ENCODE peak calls at places on chromosomes 6 and 20, in four cellular contexts. D is fibroblast of the aortic adventitia, X is cardiac fibroblast, C is thyroid gland. F is an unnamed sample.

GRCh38 chr6:111871725-111872520 is 1.3 kb downstream of the FYN start:
- DNase-seq in D (peak), X (peak), C (peak), F (peak)

GRCh38 chr6:116218866-116219265 is 35.0 kb downstream of the TSPYL4 start:
- DNase-seq in D (no peak), X (peak), C (no peak), F (no peak)

GRCh38 chr6:24982231-24982630 is 46.5 kb upstream of the RIPOR2 start:
- DNase-seq in D (peak), X (peak), C (no peak), F (no peak)

GRCh38 chr20:59825944-59826759 is 107.3 kb downstream of the SYCP2 start:
- DNase-seq in D (no peak), X (no peak), C (peak), F (no peak)

GRCh38 chr20:21147593-21147992 is 21.7 kb downstream of the KIZ start:
- DNase-seq in D (no peak), X (peak), C (no peak), F (no peak)

GRCh38 chr20:50073500-50073899 is 39.5 kb downstream of the UBE2V1 start:
- DNase-seq in D (no peak), X (no peak), C (no peak), F (no peak)

GRCh38 chr6:14453712-14454466 is 336.3 kb downstream of the CD83 start:
- DNase-seq in D (no peak), X (no peak), C (no peak), F (no peak)

GRCh38 chr6:157456524-157456829 is 75.5 kb downstream of the ZDHHC14 start:
- DNase-seq in D (no peak), X (no peak), C (no peak), F (peak)

GRCh38 chr6:148328876-148329567 is 13.6 kb upstream of the SASH1 start:
- DNase-seq in D (no peak), X (no peak), C (no peak), F (no peak)
- TF ChIP-seq CTCF in D (no peak), X (no peak), C (no peak), F (no peak)

DNA sequence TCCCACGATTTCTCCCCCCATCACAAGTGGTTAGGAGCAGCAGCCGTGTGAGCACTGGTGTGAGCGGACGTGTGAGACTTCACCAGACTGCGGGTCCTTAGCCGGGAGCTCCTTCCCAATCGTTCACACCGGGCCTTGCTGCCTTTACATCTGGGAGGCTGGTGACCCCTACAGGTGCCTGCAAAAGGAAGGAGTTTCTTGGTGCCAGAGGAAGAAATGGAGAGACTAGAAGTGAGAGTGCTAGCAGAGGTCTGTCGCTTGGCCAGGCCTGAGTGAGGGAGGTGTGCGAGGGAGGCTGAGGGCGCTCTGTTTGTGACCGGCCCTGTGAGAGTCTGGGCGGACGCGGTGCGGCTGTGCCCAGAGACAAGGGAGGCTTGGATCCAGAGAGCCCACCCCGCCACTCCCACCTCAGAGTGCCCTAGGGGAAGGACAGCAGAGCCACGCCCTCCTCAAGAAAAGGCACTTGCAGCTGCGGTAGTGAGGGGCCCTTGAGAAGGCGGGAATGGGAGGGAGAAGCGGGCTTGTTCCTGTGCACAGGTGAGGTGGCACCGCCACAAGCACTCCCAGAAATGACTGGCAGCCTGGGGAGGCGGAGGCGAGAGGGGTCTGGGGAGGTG is 10.0 kb upstream of the ARMC2 start:
- DNase-seq in D (peak), X (no peak), C (peak), F (no peak)
- H3K4me3 ChIP-seq in D (no peak), X (no peak), C (no peak), F (no peak)

GRCh38 chr6:63804381-63804956 is 168.9 kb downstream of the PHF3 start:
- DNase-seq in D (peak), X (peak), C (no peak), F (no peak)

GRCh38 chr6:63803371-63803770 is 167.8 kb downstream of the PHF3 start:
- DNase-seq in D (no peak), X (no peak), C (no peak), F (no peak)

GRCh38 chr6:63805345-63805744 is 169.7 kb downstream of the PHF3 start:
- DNase-seq in D (no peak), X (no peak), C (no peak), F (no peak)

GRCh38 chr6:63799813-63800212 is 164.2 kb downstream of the PHF3 start:
- DNase-seq in D (no peak), X (no peak), C (no peak), F (no peak)

DNA sequence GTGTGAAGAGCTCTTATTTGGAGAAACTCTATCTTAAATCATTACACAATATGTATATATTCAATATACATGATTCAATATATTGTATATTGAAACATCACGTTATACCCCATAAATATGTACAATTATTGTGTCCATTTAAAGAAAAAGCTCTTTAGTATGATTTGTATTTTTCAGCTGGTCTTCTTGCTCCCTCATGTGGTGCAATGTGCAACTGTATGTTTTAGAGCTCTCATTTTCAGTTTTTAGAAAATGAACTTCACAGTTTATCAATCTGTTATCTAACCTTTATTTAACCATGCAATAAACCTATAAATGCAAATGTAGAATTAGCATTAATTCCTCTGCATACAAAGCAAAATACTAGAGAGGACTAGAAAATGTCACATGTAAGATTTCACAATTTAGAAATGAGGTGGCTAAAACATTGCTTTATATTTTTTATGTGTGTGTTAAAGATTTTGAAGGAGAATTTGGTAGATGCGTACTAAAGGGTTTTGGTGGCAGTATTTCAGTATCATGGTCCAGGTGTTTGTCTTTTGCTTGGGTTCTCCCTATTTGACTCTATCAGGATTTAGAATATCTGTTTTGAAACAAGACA is 167.1 kb downstream of the PHF3 start:
- DNase-seq in D (peak), X (peak), C (no peak), F (peak)
- TF ChIP-seq CTCF in D (peak), X (peak), C (peak), F (peak)

DNA sequence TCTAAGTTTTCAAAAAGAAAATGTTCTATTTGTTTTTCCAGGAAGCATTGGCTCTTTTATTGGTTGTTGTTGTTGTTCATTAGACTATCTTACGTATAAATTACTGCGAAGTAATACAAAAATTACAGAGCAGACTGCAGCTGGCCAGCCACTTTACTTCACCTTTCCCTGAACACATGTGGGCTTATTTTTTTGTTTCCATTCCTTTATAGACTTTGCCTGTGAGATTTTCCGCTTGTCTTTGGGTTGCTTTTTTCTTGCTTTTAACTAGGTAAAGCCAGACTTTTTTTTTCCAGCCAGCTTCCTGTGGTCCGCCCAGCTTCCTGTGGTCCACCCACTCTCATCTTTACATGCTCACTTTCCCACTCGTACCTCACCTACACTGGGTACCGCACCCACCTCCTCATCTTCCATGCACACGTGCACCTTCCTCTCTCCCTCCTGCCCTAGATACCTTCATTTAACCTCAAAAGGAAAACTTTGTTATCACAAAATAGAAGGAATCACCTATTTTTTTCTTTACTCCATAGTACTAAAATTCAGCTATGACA is 79.0 kb downstream of the IPCEF1 start:
- DNase-seq in D (no peak), X (no peak), C (no peak), F (no peak)
- H3K4me3 ChIP-seq in D (no peak), X (no peak), C (no peak), F (no peak)

GRCh38 chr6:135438907-135439535 is 58.5 kb downstream of the AHI1 start:
- DNase-seq in D (peak), X (peak), C (no peak), F (peak)
- TF ChIP-seq CTCF in D (peak), X (peak), C (no peak), F (peak)

DNA sequence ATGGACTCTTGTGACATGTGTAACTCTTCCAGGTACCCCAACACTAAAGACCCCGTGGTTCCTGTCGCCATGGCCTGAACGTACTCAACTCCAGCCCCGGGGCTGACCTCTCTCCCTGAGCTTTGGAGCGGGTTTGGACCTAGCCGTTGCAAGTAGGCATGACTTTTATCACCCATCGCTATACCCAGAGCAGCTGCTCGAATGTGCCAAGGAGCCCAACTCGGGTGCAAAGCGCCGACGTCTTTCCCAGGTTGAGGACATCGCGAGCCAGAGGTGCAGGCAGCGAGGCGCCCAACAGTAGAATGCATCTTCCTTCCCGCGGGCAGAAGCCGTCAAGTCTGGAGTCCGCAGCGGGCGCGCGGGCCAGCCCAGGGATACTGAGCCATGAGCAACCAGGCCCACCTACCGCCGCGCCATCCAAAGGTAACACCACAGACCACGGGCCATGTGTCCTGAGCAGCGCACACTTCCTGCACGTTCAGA is 5.7 kb upstream of the LAMP5 start:
- DNase-seq in D (no peak), X (no peak), C (no peak), F (no peak)
- H3K4me3 ChIP-seq in D (no peak), X (no peak), C (no peak), F (peak)

GRCh38 chr6:54236984-54237383 is 71.3 kb upstream of the TINAG start:
- DNase-seq in D (no peak), X (no peak), C (no peak), F (no peak)
- TF ChIP-seq CTCF in D (no peak), X (no peak), C (no peak), F (no peak)

GRCh38 chr6:166704171-166704570 is 77.1 kb upstream of the RPS6KA2 start:
- DNase-seq in D (no peak), X (no peak), C (no peak), F (no peak)

GRCh38 chr6:166707045-166707444 is 80.0 kb upstream of the RPS6KA2 start:
- DNase-seq in D (peak), X (peak), C (peak), F (peak)

GRCh38 chr6:166710084-166710483 is 83.0 kb upstream of the RPS6KA2 start:
- DNase-seq in D (no peak), X (peak), C (no peak), F (no peak)

GRCh38 chr6:166708466-166708865 is 81.4 kb upstream of the RPS6KA2 start:
- DNase-seq in D (no peak), X (no peak), C (no peak), F (no peak)

DNA sequence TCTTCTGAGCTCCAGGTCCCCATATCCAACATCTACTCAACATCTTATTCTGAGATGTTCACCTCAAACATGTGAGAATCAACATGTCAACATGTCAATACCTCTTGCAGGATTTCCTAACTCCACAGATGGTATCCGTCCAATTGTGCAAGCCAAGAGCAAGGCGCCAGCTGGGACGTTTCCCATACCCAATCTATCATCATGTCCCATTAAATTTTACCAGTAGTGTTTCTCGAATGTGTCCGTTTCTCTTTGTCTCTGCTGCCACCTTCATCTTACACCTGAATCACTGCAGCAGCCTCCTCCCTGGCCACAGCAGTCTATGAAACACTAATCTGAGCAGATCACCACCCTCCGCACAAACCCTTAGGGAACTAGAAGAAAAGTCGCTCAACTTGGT is 78.0 kb upstream of the RPS6KA2 start:
- DNase-seq in D (peak), X (no peak), C (no peak), F (no peak)
- H3K4me3 ChIP-seq in D (no peak), X (no peak), C (no peak), F (no peak)

F was measured in GM12865.